ENCODE peak calls at places on chromosomes 7 and 10, in nine cellular contexts. S is thyroid gland, B is heart right ventricle, C is heart left ventricle, D is ovary, H is lung, I is stomach, E is H9, N is transverse colon. A is an unnamed sample.

GRCh38 chr10:126459878-126460481 is 71.7 kb upstream of the ADAM12 start:
- DNase-seq in S (no peak), B (no peak), C (no peak), D (no peak), H (no peak), I (no peak), E (no peak), N (no peak), A (no peak)

GRCh38 chr10:79488303-79488702 is 24.0 kb upstream of the EIF5AL1 start:
- DNase-seq in S (peak; percentile 23), B (peak; percentile 57), C (peak; percentile 72), D (peak; percentile 72), H (peak; percentile 69), I (peak; percentile 36), E (peak; percentile 36), N (peak; percentile 53), A (peak; percentile 42)

GRCh38 chr10:73424478-73424877 is 8.9 kb downstream of the MSS51 start:
- DNase-seq in S (no peak), B (no peak), C (no peak), D (no peak), H (no peak), I (no peak), E (no peak), N (no peak), A (no peak)

GRCh38 chr7:39948375-39948774 is 1.7 kb upstream of the CDK13 start:
- DNase-seq in S (no peak), B (no peak), C (no peak), D (no peak), H (no peak), I (no peak), E (no peak), N (peak; percentile 16), A (no peak)

GRCh38 chr7:17580861-17581260 is 282.4 kb downstream of the AHR start:
- DNase-seq in S (no peak), B (no peak), C (no peak), D (no peak), H (no peak), I (no peak), E (no peak), N (no peak), A (no peak)

GRCh38 chr7:95481768-95482167 is 4.0 kb upstream of the ASB4 start:
- DNase-seq in S (no peak), B (no peak), C (no peak), D (no peak), H (no peak), I (no peak), E (no peak), N (no peak), A (no peak)

GRCh38 chr7:30032310-30033125 is 4.3 kb downstream of the PLEKHA8 start:
- DNase-seq in S (peak; percentile 51), B (no peak), C (no peak), D (peak; percentile 30), H (no peak), I (no peak), E (no peak), N (no peak), A (no peak)

GRCh38 chr7:94160719-94161435 is 156.7 kb upstream of the BET1 start:
- DNase-seq in S (no peak), B (no peak), C (no peak), D (no peak), H (no peak), I (no peak), E (no peak), N (no peak), A (no peak)

GRCh38 chr7:156731651-156732050 is 91.1 kb downstream of the RNF32 start:
- DNase-seq in S (no peak), B (no peak), C (no peak), D (no peak), H (no peak), I (no peak), E (no peak), N (no peak), A (no peak)

GRCh38 chr7:70417061-70417655 is 714.8 kb upstream of the GALNT17 start:
- DNase-seq in S (no peak), B (no peak), C (no peak), D (no peak), H (no peak), I (no peak), E (peak; percentile 59), N (no peak), A (no peak)

DNA sequence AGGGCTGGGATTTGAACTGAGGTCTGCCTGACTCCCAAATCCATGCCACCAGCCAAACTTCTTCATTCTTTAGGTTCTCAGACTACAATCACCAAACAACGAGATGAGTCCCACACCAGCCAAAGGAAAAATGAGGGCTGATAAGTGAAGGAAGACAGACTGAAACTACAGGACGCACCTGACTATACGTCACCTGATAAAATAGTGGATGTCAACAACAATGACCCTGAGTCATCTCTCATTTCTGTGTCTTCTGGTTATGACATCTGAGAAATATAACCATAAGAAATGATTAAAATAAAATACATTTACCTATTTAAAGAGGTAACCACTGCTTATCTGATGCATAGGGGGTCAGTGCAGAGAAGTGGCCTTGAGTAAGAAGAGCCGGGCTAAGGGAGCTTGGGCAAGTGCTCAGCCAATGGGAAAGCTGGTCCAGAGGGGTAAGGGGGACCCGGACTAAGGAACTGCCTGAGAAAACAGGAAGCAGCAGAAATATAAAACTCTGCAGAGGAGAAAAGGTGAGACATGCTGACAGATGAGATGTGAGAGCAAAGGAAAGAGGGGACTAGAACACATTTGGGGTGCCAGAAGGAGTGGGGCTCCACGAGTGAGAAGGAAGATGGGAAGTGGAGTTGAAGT is 51.8 kb downstream of the HIPK2 start:
- DNase-seq in S (no peak), B (no peak), C (no peak), D (no peak), H (no peak), I (no peak), E (no peak), N (peak; percentile 7), A (no peak)
- H3K4me1 ChIP-seq in S (peaks cover 38% of the 10 kb centered on the region), B (peaks cover 65% of the 10 kb centered on the region), C (peaks cover 61% of the 10 kb centered on the region), D (peaks cover 5% of the 10 kb centered on the region), H (peaks cover 11% of the 10 kb centered on the region), I (peaks cover 62% of the 10 kb centered on the region), E (no peaks in the 10 kb centered on the region), N (peaks cover 35% of the 10 kb centered on the region), A (peaks cover 76% of the 10 kb centered on the region)

GRCh38 chr10:17708806-17709205 is 43.2 kb upstream of the TMEM236 start:
- DNase-seq in S (no peak), B (no peak), C (no peak), D (no peak), H (no peak), I (no peak), E (no peak), N (no peak), A (no peak)

GRCh38 chr10:17709492-17709891 is 42.5 kb upstream of the TMEM236 start:
- DNase-seq in S (no peak), B (no peak), C (no peak), D (no peak), H (no peak), I (no peak), E (no peak), N (no peak), A (no peak)

DNA sequence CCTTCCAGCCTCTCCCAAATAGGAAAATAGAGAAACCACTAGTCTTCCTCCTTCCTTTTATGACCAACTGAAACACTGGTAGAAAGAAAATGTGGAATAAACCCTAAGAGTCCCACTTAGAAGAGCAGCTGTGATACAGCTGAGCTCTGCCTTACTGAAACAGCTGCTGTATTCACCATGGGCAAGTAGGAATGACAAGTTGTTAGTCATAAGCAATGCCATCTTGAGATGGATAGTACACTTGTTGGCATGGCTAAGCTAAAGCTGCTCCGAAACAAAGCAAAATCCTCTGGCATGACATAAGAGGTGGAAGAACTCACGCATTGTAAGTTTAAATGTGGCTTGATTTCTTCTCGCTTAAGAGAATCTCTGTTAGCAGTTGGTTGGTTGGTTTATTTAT is 48.3 kb upstream of the TMEM236 start:
- DNase-seq in S (no peak), B (no peak), C (no peak), D (no peak), H (no peak), I (no peak), E (no peak), N (no peak), A (no peak)
- H3K9me3 ChIP-seq in S (no peaks in the 10 kb centered on the region), B (no peaks in the 10 kb centered on the region), C (no peaks in the 10 kb centered on the region), D (no peaks in the 10 kb centered on the region), H (no peaks in the 10 kb centered on the region), I (no peaks in the 10 kb centered on the region), E (no peaks in the 10 kb centered on the region), N (no peaks in the 10 kb centered on the region), A (no peaks in the 10 kb centered on the region)

GRCh38 chr10:97685395-97685958 is 1.6 kb downstream of the AVPI1 start:
- DNase-seq in S (peak; percentile 23), B (no peak), C (peak; percentile 38), D (peak; percentile 42), H (no peak), I (peak; percentile 55), E (peak; percentile 68), N (peak; percentile 66), A (no peak)
- TF ChIP-seq CTCF in S (no peak), B (peak; percentile 20), C (peak; percentile 11), D (no peak), H (no peak), I (peak; percentile 43), E (peak; percentile 62), N (peak; percentile 79), A (peak; percentile 40)

GRCh38 chr7:51031216-51031615 is 248.5 kb upstream of the GRB10 start:
- DNase-seq in S (no peak), B (no peak), C (no peak), D (no peak), H (no peak), I (no peak), E (no peak), N (no peak), A (no peak)
- H3K4me1 ChIP-seq in S (no peaks in the 10 kb centered on the region), B (no peaks in the 10 kb centered on the region), C (peaks cover 8% of the 10 kb centered on the region), D (peaks cover 1% of the 10 kb centered on the region), H (peaks cover 5% of the 10 kb centered on the region), I (peaks cover 14% of the 10 kb centered on the region), E (peaks cover 5% of the 10 kb centered on the region), N (peaks cover 14% of the 10 kb centered on the region), A (no peaks in the 10 kb centered on the region)

DNA sequence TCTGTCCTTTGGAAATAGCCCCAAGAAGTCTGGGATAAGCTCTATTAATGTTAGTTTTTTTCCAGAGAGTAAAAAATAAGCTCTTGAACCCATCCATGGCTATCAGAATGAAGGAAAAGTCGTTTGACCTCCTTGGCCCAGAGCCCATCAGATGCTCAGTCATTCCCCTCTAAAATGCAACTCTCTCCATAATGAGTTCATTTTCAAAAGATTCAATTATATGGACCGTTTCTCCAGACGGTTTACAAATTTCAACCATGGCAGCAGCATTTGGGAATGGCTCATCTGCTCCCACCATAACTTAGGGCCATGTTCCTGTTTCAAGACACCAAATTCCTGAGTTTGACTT is 220.0 kb downstream of the PTPRN2 start:
- DNase-seq in S (no peak), B (no peak), C (no peak), D (no peak), H (no peak), I (no peak), E (no peak), N (no peak), A (no peak)
- H3K9me3 ChIP-seq in S (no peaks in the 10 kb centered on the region), B (no peaks in the 10 kb centered on the region), C (no peaks in the 10 kb centered on the region), D (no peaks in the 10 kb centered on the region), H (peaks cover 4% of the 10 kb centered on the region), I (no peaks in the 10 kb centered on the region), E (no peaks in the 10 kb centered on the region), N (no peaks in the 10 kb centered on the region), A (no peaks in the 10 kb centered on the region)

A was measured in adrenal gland.